ENCODE peak calls at places on chromosome 9, in seven cellular contexts. One of them, this sample, is unnamed.

GRCh38 chr9:108722396-108722795 is 133.4 kb downstream of the ACTL7B start:
- DNase-seq in sigmoid colon: no peak
- DNase-seq in upper lobe of left lung: no peak
- DNase-seq in suprapubic skin: no peak
- DNase-seq in GM12878: no peak
- DNase-seq in stomach: no peak
- DNase-seq in H1: no peak
- DNase-seq in this sample: no peak

GRCh38 chr9:69023650-69024049 is 9.7 kb upstream of the PRKACG start:
- DNase-seq in sigmoid colon: no peak
- DNase-seq in upper lobe of left lung: no peak
- DNase-seq in suprapubic skin: no peak
- DNase-seq in GM12878: no peak
- DNase-seq in stomach: peak
- DNase-seq in H1: peak
- DNase-seq in this sample: no peak

GRCh38 chr9:120714846-120715231 is 569 bp upstream of the MEGF9 start:
- DNase-seq in sigmoid colon: peak
- DNase-seq in upper lobe of left lung: no peak
- DNase-seq in suprapubic skin: no peak
- DNase-seq in GM12878: no peak
- DNase-seq in stomach: no peak
- DNase-seq in H1: no peak
- DNase-seq in this sample: no peak

GRCh38 chr9:120723547-120723946 is 9.3 kb upstream of the MEGF9 start:
- DNase-seq in sigmoid colon: no peak
- DNase-seq in upper lobe of left lung: no peak
- DNase-seq in suprapubic skin: no peak
- DNase-seq in GM12878: no peak
- DNase-seq in stomach: no peak
- DNase-seq in H1: no peak
- DNase-seq in this sample: no peak

GRCh38 chr9:88998911-88999310 is 7.6 kb downstream of the S1PR3 start:
- DNase-seq in sigmoid colon: peak
- DNase-seq in upper lobe of left lung: peak
- DNase-seq in suprapubic skin: peak
- DNase-seq in GM12878: no peak
- DNase-seq in stomach: peak
- DNase-seq in H1: peak
- DNase-seq in this sample: no peak

GRCh38 chr9:110189001-110189400 is 19.0 kb downstream of the C9orf152 start:
- DNase-seq in sigmoid colon: peak
- DNase-seq in upper lobe of left lung: no peak
- DNase-seq in suprapubic skin: no peak
- DNase-seq in GM12878: no peak
- DNase-seq in stomach: peak
- DNase-seq in H1: no peak
- DNase-seq in this sample: peak

GRCh38 chr9:32387256-32387655 is 2.8 kb downstream of the ACO1 start:
- DNase-seq in sigmoid colon: no peak
- DNase-seq in upper lobe of left lung: no peak
- DNase-seq in suprapubic skin: no peak
- DNase-seq in GM12878: no peak
- DNase-seq in stomach: no peak
- DNase-seq in H1: no peak
- DNase-seq in this sample: no peak

GRCh38 chr9:19074229-19074628 is 25.0 kb downstream of the RRAGA start:
- DNase-seq in sigmoid colon: no peak
- DNase-seq in upper lobe of left lung: no peak
- DNase-seq in suprapubic skin: no peak
- DNase-seq in GM12878: no peak
- DNase-seq in stomach: no peak
- DNase-seq in H1: no peak
- DNase-seq in this sample: no peak

GRCh38 chr9:106675780-106676179 is 187.2 kb upstream of the ZNF462 start:
- DNase-seq in sigmoid colon: no peak
- DNase-seq in upper lobe of left lung: no peak
- DNase-seq in suprapubic skin: no peak
- DNase-seq in GM12878: no peak
- DNase-seq in stomach: no peak
- DNase-seq in H1: no peak
- DNase-seq in this sample: no peak

DNA sequence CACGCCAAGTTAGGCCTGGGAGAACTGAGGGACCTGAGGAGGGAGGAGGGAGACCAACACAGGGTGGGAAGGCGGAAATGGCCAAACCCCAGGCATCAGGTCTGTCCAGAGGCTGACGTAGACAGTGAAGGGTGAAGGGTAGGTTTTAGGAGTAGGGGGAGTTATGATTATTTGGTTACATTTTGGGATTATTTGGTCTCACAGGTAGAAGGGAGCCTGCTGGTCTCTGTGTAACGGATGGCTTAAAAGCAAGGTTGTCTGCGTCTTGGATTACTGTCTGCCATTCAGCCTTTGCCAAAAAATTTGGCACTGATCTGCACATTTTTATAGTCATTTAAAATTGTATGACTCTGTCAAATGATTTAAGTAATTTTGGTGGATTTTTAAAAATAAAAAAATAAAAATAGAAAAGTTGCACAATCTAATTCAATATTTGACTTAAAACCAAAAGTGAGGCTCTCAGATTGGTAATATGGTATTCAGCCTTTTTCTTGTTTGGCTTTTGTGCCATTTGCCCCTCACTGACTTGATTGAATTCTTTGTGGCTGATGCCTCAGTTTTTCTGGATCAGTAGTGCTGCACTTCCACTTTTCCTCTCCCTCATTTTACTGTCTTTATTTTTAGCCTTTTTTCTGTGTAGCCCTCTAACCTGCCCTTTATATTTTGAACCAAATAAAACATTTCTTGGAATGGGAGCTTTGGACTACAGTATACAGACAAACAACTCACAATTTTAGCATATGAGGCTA is 3.6 kb upstream of the MSMP start:
- DNase-seq in sigmoid colon: no peak
- DNase-seq in upper lobe of left lung: no peak
- DNase-seq in suprapubic skin: no peak
- DNase-seq in GM12878: no peak
- DNase-seq in stomach: no peak
- DNase-seq in H1: no peak
- DNase-seq in this sample: no peak
- TF ChIP-seq POLR2A in sigmoid colon: no peak
- TF ChIP-seq POLR2A in upper lobe of left lung: peak
- TF ChIP-seq POLR2A in suprapubic skin: no peak
- TF ChIP-seq POLR2A in GM12878: no peak
- TF ChIP-seq POLR2A in stomach: no peak
- TF ChIP-seq POLR2A in H1: no peak
- TF ChIP-seq POLR2A in this sample: no peak

DNA sequence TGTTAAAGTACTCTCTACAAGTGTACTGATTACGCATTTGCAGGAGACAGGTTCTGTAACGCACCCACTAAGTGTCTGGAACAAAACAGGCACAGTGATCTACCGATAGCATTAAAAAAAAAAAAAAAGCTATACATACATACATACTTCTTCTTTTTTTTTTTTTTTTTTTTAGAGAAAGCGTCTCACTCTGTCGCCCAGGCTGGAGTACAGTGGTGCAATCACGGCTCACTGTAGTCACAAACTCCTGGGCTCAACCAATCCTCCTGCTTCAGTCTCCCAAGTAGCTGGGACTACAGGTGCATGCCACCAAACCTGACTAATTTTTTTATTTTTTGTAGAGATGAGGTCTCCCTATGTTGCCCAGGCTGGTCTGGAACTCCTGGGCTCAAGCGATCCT is 7.6 kb downstream of the KIF24 start:
- DNase-seq in sigmoid colon: no peak
- DNase-seq in upper lobe of left lung: no peak
- DNase-seq in suprapubic skin: no peak
- DNase-seq in GM12878: no peak
- DNase-seq in stomach: no peak
- DNase-seq in H1: no peak
- DNase-seq in this sample: no peak
- TF ChIP-seq EP300 in sigmoid colon: no peak
- TF ChIP-seq EP300 in upper lobe of left lung: no peak
- TF ChIP-seq EP300 in suprapubic skin: no peak
- TF ChIP-seq EP300 in GM12878: no peak
- TF ChIP-seq EP300 in stomach: no peak
- TF ChIP-seq EP300 in H1: no peak
- TF ChIP-seq EP300 in this sample: no peak

DNA sequence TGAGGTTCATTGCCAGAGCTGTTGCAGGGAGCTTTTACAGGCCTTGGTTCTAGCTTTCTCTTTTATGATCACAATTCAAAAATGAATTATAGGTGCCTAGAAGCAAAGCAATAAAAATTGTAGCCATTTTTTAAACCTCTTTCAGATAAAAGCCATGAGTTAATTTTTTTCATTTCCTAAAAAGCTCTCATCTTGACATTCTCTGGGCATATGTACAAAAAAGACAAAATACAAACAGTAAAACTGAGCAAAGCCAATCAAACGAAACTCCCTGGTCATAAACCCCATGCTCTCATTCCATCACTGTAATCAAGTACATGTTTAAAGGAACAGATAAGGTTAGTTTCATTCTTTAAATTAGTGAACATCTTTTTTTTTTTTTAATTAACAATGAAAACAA is 101.9 kb downstream of the ERCC6L2 start:
- DNase-seq in sigmoid colon: no peak
- DNase-seq in upper lobe of left lung: no peak
- DNase-seq in suprapubic skin: no peak
- DNase-seq in GM12878: no peak
- DNase-seq in stomach: no peak
- DNase-seq in H1: no peak
- DNase-seq in this sample: no peak
- TF ChIP-seq POLR2AphosphoS5 in sigmoid colon: no peak
- TF ChIP-seq POLR2AphosphoS5 in upper lobe of left lung: no peak
- TF ChIP-seq POLR2AphosphoS5 in suprapubic skin: no peak
- TF ChIP-seq POLR2AphosphoS5 in GM12878: no peak
- TF ChIP-seq POLR2AphosphoS5 in stomach: no peak
- TF ChIP-seq POLR2AphosphoS5 in H1: no peak
- TF ChIP-seq POLR2AphosphoS5 in this sample: no peak

GRCh38 chr9:113619156-113619861 is 155.8 kb downstream of the RGS3 start:
- DNase-seq in sigmoid colon: peak
- DNase-seq in upper lobe of left lung: no peak
- DNase-seq in suprapubic skin: peak
- DNase-seq in GM12878: no peak
- DNase-seq in stomach: no peak
- DNase-seq in H1: peak
- DNase-seq in this sample: no peak
- TF ChIP-seq POLR2A in sigmoid colon: no peak
- TF ChIP-seq POLR2A in upper lobe of left lung: no peak
- TF ChIP-seq POLR2A in suprapubic skin: no peak
- TF ChIP-seq POLR2A in GM12878: no peak
- TF ChIP-seq POLR2A in stomach: no peak
- TF ChIP-seq POLR2A in H1: no peak
- TF ChIP-seq POLR2A in this sample: no peak

GRCh38 chr9:113148996-113149960 is 1.5 kb upstream of the SLC31A2 start:
- DNase-seq in sigmoid colon: no peak
- DNase-seq in upper lobe of left lung: no peak
- DNase-seq in suprapubic skin: no peak
- DNase-seq in GM12878: no peak
- DNase-seq in stomach: no peak
- DNase-seq in H1: no peak
- DNase-seq in this sample: no peak

GRCh38 chr9:113151696-113152630 is 1.2 kb downstream of the SLC31A2 start:
- DNase-seq in sigmoid colon: no peak
- DNase-seq in upper lobe of left lung: no peak
- DNase-seq in suprapubic skin: no peak
- DNase-seq in GM12878: no peak
- DNase-seq in stomach: no peak
- DNase-seq in H1: no peak
- DNase-seq in this sample: peak

GRCh38 chr9:113152699-113153098 is 1.9 kb downstream of the SLC31A2 start:
- DNase-seq in sigmoid colon: no peak
- DNase-seq in upper lobe of left lung: no peak
- DNase-seq in suprapubic skin: no peak
- DNase-seq in GM12878: no peak
- DNase-seq in stomach: no peak
- DNase-seq in H1: no peak
- DNase-seq in this sample: no peak

GRCh38 chr9:113148377-113148715 is 2.5 kb upstream of the SLC31A2 start:
- DNase-seq in sigmoid colon: no peak
- DNase-seq in upper lobe of left lung: no peak
- DNase-seq in suprapubic skin: no peak
- DNase-seq in GM12878: no peak
- DNase-seq in stomach: no peak
- DNase-seq in H1: no peak
- DNase-seq in this sample: no peak

DNA sequence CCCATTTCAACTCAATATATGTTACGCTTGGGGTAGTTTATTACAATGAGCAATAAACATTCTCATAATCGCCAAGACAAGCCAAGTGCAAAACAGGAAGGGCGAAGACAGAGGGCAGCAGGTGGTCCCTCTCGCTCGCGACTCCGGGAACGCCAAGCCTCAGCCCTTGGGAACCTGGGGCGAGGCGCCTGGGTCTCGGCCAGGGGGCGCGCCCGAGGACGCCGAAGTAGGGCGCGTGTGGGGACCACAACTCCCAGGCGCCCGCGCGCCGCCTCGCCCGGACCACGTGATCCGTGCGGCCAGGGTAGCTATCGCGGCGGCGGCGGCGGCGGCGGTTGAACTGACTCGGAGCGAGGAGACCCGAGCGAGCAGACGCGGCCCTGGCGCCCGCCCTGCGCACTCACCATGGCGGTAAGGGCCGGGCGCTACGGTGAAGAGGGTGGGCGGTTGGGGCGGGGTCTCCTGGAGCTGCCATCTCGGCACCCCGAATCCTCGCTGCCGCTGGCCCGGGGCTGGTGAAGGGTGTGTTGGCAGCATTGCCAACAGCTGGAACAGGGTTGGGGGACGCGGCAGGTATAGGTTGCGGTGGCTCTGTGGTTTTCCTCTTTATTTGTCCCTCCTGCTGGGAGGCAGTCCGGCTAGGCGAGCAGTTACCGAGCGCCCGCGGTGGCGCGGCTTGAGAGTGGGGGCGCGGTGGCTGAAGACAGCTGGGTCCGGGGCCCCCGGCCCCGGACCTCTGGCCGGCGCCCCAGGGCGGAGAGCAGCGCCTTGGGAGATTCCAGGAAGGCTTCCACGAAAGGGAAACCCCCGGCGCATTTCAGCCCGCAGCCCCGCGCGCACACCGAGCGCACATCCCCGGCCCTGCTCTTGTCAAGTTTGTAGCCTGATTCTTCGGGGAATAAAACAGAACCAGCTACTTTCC is at the start of gene SLC31A2:
- DNase-seq in sigmoid colon: peak
- DNase-seq in upper lobe of left lung: peak
- DNase-seq in suprapubic skin: peak
- DNase-seq in GM12878: peak
- DNase-seq in stomach: peak
- DNase-seq in H1: peak
- DNase-seq in this sample: peak
- TF ChIP-seq EP300 in sigmoid colon: no peak
- TF ChIP-seq EP300 in upper lobe of left lung: no peak
- TF ChIP-seq EP300 in suprapubic skin: no peak
- TF ChIP-seq EP300 in GM12878: no peak
- TF ChIP-seq EP300 in stomach: no peak
- TF ChIP-seq EP300 in H1: peak
- TF ChIP-seq EP300 in this sample: no peak

This sample was measured in transverse colon.